ENCODE peak calls at places on chromosomes 16 and 17, in seven cellular contexts. N is naive thymus-derived CD4-positive, alpha-beta T cell; H is mucosa of descending colon; S is uterus; U is astrocyte; V is testis; O is upper lobe of right lung. R is an unnamed sample.

GRCh38 chr17:6040473-6040872 is 29.7 kb upstream of the WSCD1 start:
- DNase-seq in N (no peak), H (no peak), S (no peak), U (no peak), V (no peak), O (no peak), R (no peak)

GRCh38 chr16:75340715-75341500 is 89.5 kb upstream of the BCAR1 start:
- DNase-seq in N (no peak), H (no peak), S (no peak), U (peak; percentile 83), V (no peak), O (no peak), R (no peak)

GRCh38 chr16:50662306-50662940 is 18.7 kb downstream of the SNX20 start:
- DNase-seq in N (no peak), H (no peak), S (no peak), U (no peak), V (no peak), O (no peak), R (no peak)

GRCh38 chr17:49382556-49382955 is 20.5 kb upstream of the ZNF652 start:
- DNase-seq in N (no peak), H (no peak), S (no peak), U (no peak), V (no peak), O (no peak), R (no peak)

GRCh38 chr16:66549284-66550131 is at the start of gene TK2:
- DNase-seq in N (peak; percentile 36), H (peak; percentile 84), S (peak; percentile 61), U (peak; percentile 54), V (peak; percentile 38), O (peak; percentile 87), R (peak; percentile 78)

GRCh38 chr16:71807905-71808592 is 585 bp downstream of the AP1G1 start:
- DNase-seq in N (no peak), H (no peak), S (peak; percentile 26), U (peak; percentile 20), V (peak; percentile 66), O (no peak), R (no peak)

GRCh38 chr16:87747626-87748025 is 18.2 kb downstream of the KLHDC4 start:
- DNase-seq in N (no peak), H (no peak), S (no peak), U (no peak), V (no peak), O (no peak), R (no peak)

GRCh38 chr17:39635614-39636176 is 1.2 kb upstream of the STARD3 start:
- DNase-seq in N (no peak), H (no peak), S (no peak), U (no peak), V (no peak), O (no peak), R (no peak)

GRCh38 chr17:39261286-39261685 is 35.5 kb upstream of the STAC2 start:
- DNase-seq in N (no peak), H (no peak), S (no peak), U (no peak), V (peak; percentile 13), O (no peak), R (no peak)

GRCh38 chr17:7843536-7844291 is 9.7 kb downstream of the KDM6B start:
- DNase-seq in N (peak; percentile 87), H (peak; percentile 92), S (peak; percentile 76), U (peak; percentile 84), V (peak; percentile 87), O (peak; percentile 96), R (peak; percentile 82)

GRCh38 chr17:52995127-52995526 is 827.6 kb upstream of the KIF2B start:
- DNase-seq in N (no peak), H (no peak), S (no peak), U (no peak), V (no peak), O (no peak), R (no peak)
- H3K9me3 ChIP-seq in N (no peaks in the 10 kb centered on the region), H (no peaks in the 10 kb centered on the region), S (no peaks in the 10 kb centered on the region), U (peaks cover 12% of the 10 kb centered on the region), V (no peaks in the 10 kb centered on the region), O (no peaks in the 10 kb centered on the region), R (peaks cover 18% of the 10 kb centered on the region)

GRCh38 chr17:70059076-70059475 is 15.9 kb upstream of the KCNJ16 start:
- DNase-seq in N (no peak), H (no peak), S (no peak), U (no peak), V (no peak), O (no peak), R (no peak)
- H3K9me3 ChIP-seq in N (no peaks in the 10 kb centered on the region), H (no peaks in the 10 kb centered on the region), S (no peaks in the 10 kb centered on the region), U (no peaks in the 10 kb centered on the region), V (no peaks in the 10 kb centered on the region), O (no peaks in the 10 kb centered on the region), R (no peaks in the 10 kb centered on the region)

GRCh38 chr16:31897283-31897682 is 23.7 kb downstream of the ZNF267 start:
- DNase-seq in N (no peak), H (no peak), S (no peak), U (no peak), V (no peak), O (no peak), R (no peak)
- H3K9me3 ChIP-seq in N (no peaks in the 10 kb centered on the region), H (peaks cover 52% of the 10 kb centered on the region), S (peaks cover 6% of the 10 kb centered on the region), U (no peaks in the 10 kb centered on the region), V (no peaks in the 10 kb centered on the region), O (peaks cover 14% of the 10 kb centered on the region), R (peaks cover 2% of the 10 kb centered on the region)

GRCh38 chr17:22301353-22301745 is 609.0 kb downstream of the KCNJ18 start:
- DNase-seq in N (no peak), H (no peak), S (no peak), U (no peak), V (no peak), O (no peak), R (no peak)

GRCh38 chr17:22304667-22305303 is 612.5 kb downstream of the KCNJ18 start:
- DNase-seq in N (no peak), H (no peak), S (no peak), U (no peak), V (peak; percentile 45), O (no peak), R (no peak)

GRCh38 chr17:22305356-22306071 is 613.2 kb downstream of the KCNJ18 start:
- DNase-seq in N (no peak), H (no peak), S (no peak), U (no peak), V (no peak), O (no peak), R (no peak)

GRCh38 chr17:22303096-22303495 is 610.8 kb downstream of the KCNJ18 start:
- DNase-seq in N (no peak), H (no peak), S (no peak), U (no peak), V (no peak), O (no peak), R (no peak)

GRCh38 chr17:22303865-22304264 is 611.5 kb downstream of the KCNJ18 start:
- DNase-seq in N (no peak), H (no peak), S (no peak), U (no peak), V (no peak), O (no peak), R (no peak)
- H3K9me3 ChIP-seq in N (no peaks in the 10 kb centered on the region), H (peaks cover 82% of the 10 kb centered on the region), S (no peaks in the 10 kb centered on the region), U (peaks cover 13% of the 10 kb centered on the region), V (no peaks in the 10 kb centered on the region), O (no peaks in the 10 kb centered on the region), R (peaks cover 4% of the 10 kb centered on the region)

R was measured in SJSA1.